ENCODE peak calls at places on chromosomes 1 and 21, in nine cellular contexts. D is GM06990, I is adipocyte, X is PC-3, T is psoas muscle, K is cardiac fibroblast, M is BJ, L is fibroblast of mammary gland, Z is left lung. R is an unnamed sample.

GRCh38 chr1:30842698-30843354 is 65.7 kb downstream of the SDC3 start:
- DNase-seq in Z (no peak), L (peak), I (no peak), X (no peak), D (no peak), K (peak), T (no peak), M (no peak), R (no peak)

GRCh38 chr1:86183711-86184252 is 27.2 kb upstream of the COL24A1 start:
- DNase-seq in X (no peak), L (no peak), I (no peak), Z (no peak), M (no peak), T (no peak), D (no peak), K (peak), R (no peak)

GRCh38 chr1:96362623-96363022 is 359.0 kb upstream of the PTBP2 start:
- DNase-seq in T (no peak), D (no peak), M (peak), K (peak), X (peak), I (peak), Z (no peak), L (peak), R (peak)

GRCh38 chr1:168629466-168629865 is 53.1 kb downstream of the XCL1 start:
- DNase-seq in L (peak), K (no peak), D (no peak), X (peak), Z (no peak), M (no peak), T (no peak), I (no peak), R (peak)

GRCh38 chr1:58785424-58786058 is 1.7 kb upstream of the JUN start:
- DNase-seq in I (no peak), K (peak), T (peak), Z (peak), M (no peak), D (no peak), X (peak), L (peak), R (peak)

GRCh38 chr1:187838335-187839293 is 1009.9 kb downstream of the PLA2G4A start:
- DNase-seq in L (no peak), I (no peak), M (no peak), Z (no peak), D (no peak), X (no peak), T (no peak), K (no peak), R (peak)

GRCh38 chr1:157739229-157739901 is 37.6 kb downstream of the FCRL2 start:
- DNase-seq in Z (no peak), T (no peak), L (no peak), X (no peak), K (no peak), M (no peak), I (no peak), D (no peak), R (peak)

GRCh38 chr1:84722794-84723193 is 32.5 kb upstream of the SSX2IP start:
- DNase-seq in I (peak), Z (no peak), M (no peak), K (peak), T (no peak), X (no peak), D (no peak), L (peak), R (no peak)

GRCh38 chr21:31658053-31658452 is 1.4 kb upstream of the SOD1 start:
- DNase-seq in I (no peak), X (peak), Z (no peak), M (no peak), D (no peak), K (no peak), T (no peak), L (no peak), R (no peak)

GRCh38 chr1:214952648-214953047 is 129.9 kb upstream of the KCNK2 start:
- DNase-seq in M (no peak), L (no peak), Z (no peak), I (no peak), X (no peak), K (no peak), D (no peak), T (no peak), R (no peak)

GRCh38 chr1:29688477-29689365 is 452.4 kb downstream of the PTPRU start:
- DNase-seq in L (peak), M (peak), X (peak), I (peak), K (peak), Z (no peak), T (peak), D (no peak), R (peak)

GRCh38 chr1:185670187-185670627 is 64.0 kb upstream of the HMCN1 start:
- DNase-seq in T (no peak), L (peak), K (peak), D (no peak), Z (no peak), M (no peak), I (peak), X (peak), R (peak)

GRCh38 chr1:204584699-204585372 is 68.6 kb downstream of the MDM4 start:
- DNase-seq in L (no peak), D (peak), K (no peak), T (no peak), Z (no peak), X (no peak), I (no peak), M (no peak), R (no peak)

GRCh38 chr1:41661428-41662060 is 177.1 kb upstream of the EDN2 start:
- DNase-seq in Z (no peak), M (no peak), D (peak), K (no peak), L (no peak), I (peak), T (no peak), X (no peak), R (no peak)

GRCh38 chr1:21491483-21492170 is 17.6 kb upstream of the ALPL start:
- DNase-seq in X (no peak), Z (no peak), I (peak), L (no peak), T (no peak), K (peak), D (no peak), M (no peak), R (no peak)

GRCh38 chr1:20153000-20153418 is 13.9 kb downstream of the PLA2G2F start:
- DNase-seq in T (peak), L (no peak), K (peak), I (no peak), Z (peak), X (no peak), M (no peak), D (no peak), R (no peak)

GRCh38 chr1:3530931-3531818 is 76.7 kb downstream of the ARHGEF16 start:
- DNase-seq in L (peak), T (peak), X (peak), K (peak), M (no peak), D (no peak), I (peak), Z (peak), R (peak)

GRCh38 chr1:201624741-201625646 is 86.1 kb downstream of the NAV1 start:
- DNase-seq in D (no peak), K (peak), Z (no peak), L (peak), M (peak), X (peak), T (no peak), I (peak), R (no peak)

GRCh38 chr1:35894183-35894582 is 11.2 kb downstream of the AGO1 start:
- DNase-seq in M (no peak), D (peak), X (no peak), T (no peak), K (peak), I (no peak), L (peak), Z (peak), R (no peak)

GRCh38 chr1:234865171-234866006 is 255.4 kb upstream of the IRF2BP2 start:
- DNase-seq in I (no peak), L (no peak), M (no peak), Z (no peak), D (no peak), T (no peak), K (no peak), X (no peak), R (no peak)

GRCh38 chr1:201827321-201828281 is 1.4 kb upstream of the IPO9 start:
- DNase-seq in I (no peak), Z (no peak), L (peak), X (no peak), M (no peak), K (peak), D (no peak), T (no peak), R (peak)

GRCh38 chr1:226661965-226662364 is 77.1 kb downstream of the ITPKB start:
- DNase-seq in K (peak), Z (no peak), X (no peak), L (peak), D (no peak), T (peak), M (no peak), I (peak), R (no peak)

GRCh38 chr21:43859747-43860214 is 5.2 kb upstream of the AGPAT3 start:
- DNase-seq in L (no peak), T (no peak), K (no peak), M (no peak), X (no peak), I (no peak), Z (no peak), D (no peak), R (no peak)

GRCh38 chr1:150151291-150152181 is 1.8 kb downstream of the PLEKHO1 start:
- DNase-seq in M (no peak), K (no peak), X (no peak), Z (no peak), D (peak), T (peak), I (peak), L (peak), R (no peak)
- H3K4me3 ChIP-seq in M (peak), K (peak), X (no peak), Z (peak), D (peak), T (peak), I (peak), L (peak), R (no peak)

GRCh38 chr1:98090351-98090750 is 169.5 kb upstream of the DPYD start:
- DNase-seq in T (no peak), L (peak), D (no peak), I (no peak), M (no peak), Z (no peak), K (no peak), X (peak), R (no peak)

GRCh38 chr1:98084188-98084587 is 163.4 kb upstream of the DPYD start:
- DNase-seq in T (no peak), L (no peak), K (no peak), X (peak), Z (no peak), M (no peak), I (peak), D (no peak), R (no peak)

GRCh38 chr1:98086156-98086555 is 165.3 kb upstream of the DPYD start:
- DNase-seq in K (peak), M (no peak), L (peak), I (peak), X (peak), Z (no peak), D (no peak), T (no peak), R (peak)

GRCh38 chr1:98088361-98088760 is 167.5 kb upstream of the DPYD start:
- DNase-seq in X (peak), L (no peak), K (no peak), D (no peak), Z (no peak), T (no peak), M (no peak), I (no peak), R (no peak)

GRCh38 chr1:98086796-98087195 is 166.0 kb upstream of the DPYD start:
- DNase-seq in K (peak), D (no peak), L (peak), M (peak), Z (no peak), X (peak), T (no peak), I (peak), R (peak)
- H3K4me3 ChIP-seq in K (no peak), D (no peak), L (no peak), M (no peak), Z (no peak), X (no peak), T (no peak), I (no peak), R (no peak)

DNA sequence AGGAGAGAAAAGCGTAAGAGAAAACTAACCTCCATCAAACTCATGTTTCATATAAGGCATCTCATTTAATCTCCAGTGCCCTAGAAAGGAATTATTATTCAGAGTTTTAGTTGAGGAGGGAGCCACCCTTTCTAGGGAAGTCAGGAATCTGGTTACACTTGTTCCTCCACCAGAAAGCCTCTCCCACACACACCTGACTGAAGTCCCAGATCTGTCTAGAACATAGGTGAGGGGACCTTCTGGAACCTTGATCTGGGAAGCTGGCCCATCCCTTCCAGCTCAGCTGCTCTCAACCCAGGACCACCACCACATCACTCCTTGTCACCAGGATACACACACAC is 1.9 kb upstream of the DENND2D start:
- DNase-seq in L (no peak), I (no peak), K (no peak), D (no peak), X (peak), Z (no peak), M (no peak), T (no peak), R (peak)
- H3K4me3 ChIP-seq in L (no peak), I (no peak), K (no peak), D (peak), X (no peak), Z (peak), M (no peak), T (no peak), R (no peak)

DNA sequence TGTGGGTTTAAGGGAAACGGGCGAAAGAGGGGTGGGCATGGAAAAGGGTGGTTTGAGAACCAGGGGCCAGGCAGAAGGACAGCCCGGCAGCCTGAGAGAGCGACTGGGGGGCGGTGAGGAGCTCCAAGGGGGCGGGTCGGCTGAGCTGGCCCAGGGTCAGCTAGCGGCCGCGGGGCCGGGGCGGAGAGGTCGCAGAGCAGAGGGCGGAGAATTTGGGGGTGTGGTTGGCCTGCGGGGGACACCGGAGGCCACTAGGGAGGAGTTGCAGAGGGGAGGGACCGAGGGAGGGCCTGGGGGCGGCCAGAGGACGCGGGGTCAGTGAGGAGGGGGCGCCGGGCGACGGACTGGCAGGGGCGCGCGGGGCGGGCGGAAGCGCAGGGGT is 54.7 kb downstream of the NDUFS5 start:
- DNase-seq in Z (no peak), K (no peak), T (no peak), M (no peak), D (no peak), L (no peak), I (no peak), X (no peak), R (no peak)
- H3K4me3 ChIP-seq in Z (peak), K (peak), T (peak), M (peak), D (peak), L (peak), I (peak), X (no peak), R (no peak)

GRCh38 chr1:28086651-28087050 is 1.8 kb downstream of the EYA3 start:
- DNase-seq in D (no peak), T (no peak), X (no peak), I (no peak), L (no peak), M (no peak), K (no peak), Z (no peak), R (no peak)
- H3K4me3 ChIP-seq in D (peak), T (peak), X (peak), I (peak), L (no peak), M (no peak), K (no peak), Z (no peak), R (no peak)

DNA sequence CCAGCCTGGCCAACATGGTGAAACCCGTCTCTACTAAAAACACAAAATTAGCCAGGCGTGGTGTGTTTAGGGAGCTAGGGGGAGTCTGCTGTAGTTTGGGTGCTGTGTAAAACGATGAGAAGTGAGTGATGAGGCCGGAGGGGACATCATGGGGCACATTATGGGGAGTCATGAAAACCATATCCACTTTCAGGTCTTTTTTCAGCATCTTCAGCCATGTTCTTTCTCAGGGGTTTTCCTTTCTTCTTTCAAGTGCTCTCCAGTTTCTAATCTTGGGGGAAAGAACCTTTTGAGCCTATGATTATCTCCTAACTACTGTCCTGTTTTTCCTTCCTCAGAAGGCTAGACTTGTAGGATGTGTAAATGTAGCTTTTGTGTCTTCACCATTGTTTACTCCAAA is 14.4 kb downstream of the KDM4A start:
- DNase-seq in Z (no peak), M (no peak), D (no peak), T (no peak), I (no peak), X (no peak), K (no peak), L (no peak), R (no peak)
- H3K4me3 ChIP-seq in Z (no peak), M (no peak), D (no peak), T (no peak), I (no peak), X (no peak), K (no peak), L (no peak), R (no peak)